ENCODE peak calls at places on chromosomes 1 and 21, in ten cellular contexts. Q, D, H, Y, S, J, F, N, X and E are unnamed samples.

GRCh38 chr1:67149179-67149770 is 14.5 kb upstream of the C1orf141 start:
- DNase-seq in D (peak), S (peak), X (peak), J (no peak), Q (peak), F (peak), H (peak), N (peak), Y (peak), E (peak)

GRCh38 chr1:24683713-24684162 is 40.6 kb downstream of the SRRM1 start:
- DNase-seq in N (peak), F (no peak), H (peak), D (peak), J (no peak), Q (no peak), Y (peak), S (no peak), X (peak), E (no peak)

GRCh38 chr1:168304865-168305264 is 24.2 kb downstream of the TBX19 start:
- DNase-seq in J (no peak), Q (no peak), N (no peak), F (no peak), X (no peak), Y (no peak), S (no peak), D (no peak), H (no peak), E (no peak)

GRCh38 chr1:2985121-2985561 is 36.1 kb upstream of the ACTRT2 start:
- DNase-seq in H (no peak), D (no peak), Y (no peak), F (no peak), J (no peak), X (no peak), Q (no peak), S (no peak), N (no peak), E (no peak)

GRCh38 chr1:34425785-34426184 is 249.1 kb downstream of the C1orf94 start:
- DNase-seq in F (no peak), D (no peak), S (no peak), X (no peak), Y (no peak), H (no peak), Q (no peak), J (no peak), N (no peak), E (no peak)

GRCh38 chr1:63799810-63800209 is 26.0 kb downstream of the ROR1 start:
- DNase-seq in Y (peak), H (no peak), Q (no peak), D (no peak), J (no peak), N (peak), S (no peak), F (no peak), X (no peak), E (no peak)

GRCh38 chr21:39441502-39442475 is 3.8 kb downstream of the LCA5L start:
- DNase-seq in N (peak), D (peak), Q (no peak), F (peak), J (no peak), H (peak), S (peak), X (peak), Y (peak), E (peak)

GRCh38 chr1:12617511-12617900 is 504 bp downstream of the DHRS3 start:
- DNase-seq in N (no peak), F (no peak), S (peak), Q (no peak), X (no peak), H (peak), D (no peak), Y (no peak), J (no peak), E (peak)

GRCh38 chr1:161502641-161503393 is 2.4 kb upstream of the FCGR2A start:
- DNase-seq in D (no peak), N (peak), S (no peak), F (no peak), Y (peak), X (peak), H (no peak), Q (no peak), J (no peak), E (no peak)

GRCh38 chr1:91755176-91755575 is 130.8 kb downstream of the TGFBR3 start:
- DNase-seq in Y (peak), H (no peak), X (peak), F (no peak), Q (no peak), D (no peak), N (no peak), J (no peak), S (no peak), E (no peak)

GRCh38 chr21:24428539-24429186 is 1178.6 kb downstream of the MRPL39 start:
- DNase-seq in Y (no peak), X (no peak), F (no peak), N (no peak), Q (no peak), D (no peak), S (no peak), H (no peak), J (no peak), E (peak)

GRCh38 chr1:25083481-25084345 is 148.6 kb downstream of the SYF2 start:
- DNase-seq in D (no peak), J (peak), S (no peak), N (no peak), Q (no peak), X (no peak), F (no peak), Y (no peak), H (no peak), E (no peak)

GRCh38 chr1:29279896-29280779 is 43.8 kb downstream of the PTPRU start:
- DNase-seq in N (peak), Q (no peak), S (no peak), X (peak), Y (peak), F (no peak), D (no peak), H (no peak), J (no peak), E (no peak)

GRCh38 chr1:100581096-100581705 is 43.3 kb downstream of the GPR88 start:
- DNase-seq in F (no peak), H (no peak), Q (no peak), X (no peak), Y (no peak), N (no peak), J (no peak), D (no peak), S (no peak), E (no peak)

GRCh38 chr1:14340244-14340800 is 258.2 kb upstream of the KAZN start:
- DNase-seq in D (no peak), J (no peak), F (no peak), N (no peak), X (peak), Y (peak), S (no peak), Q (no peak), H (no peak), E (no peak)

DNA sequence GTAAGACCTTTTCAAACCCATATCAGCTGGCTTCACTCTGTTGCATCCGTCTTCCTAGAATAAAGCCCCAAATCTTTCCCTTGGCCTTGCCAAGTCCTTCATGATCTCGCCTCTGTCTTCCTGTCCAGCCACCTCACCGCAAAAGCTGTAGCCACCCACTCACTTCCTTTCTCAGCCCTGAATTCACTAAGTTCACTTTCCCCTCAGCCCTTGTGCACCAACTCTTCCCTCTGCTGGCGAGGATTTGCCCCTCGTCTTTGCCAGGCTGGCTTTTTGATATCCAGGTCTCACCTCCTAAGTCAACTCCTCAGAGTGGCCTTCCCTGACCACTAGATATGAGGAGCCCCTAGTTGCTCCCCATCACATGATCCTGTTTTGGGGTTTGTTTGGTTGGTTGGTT is 3.9 kb upstream of the COL16A1 start:
- DNase-seq in Y (peak), F (no peak), Q (no peak), J (no peak), N (peak), D (no peak), H (peak), X (peak), S (peak), E (peak)
- TF ChIP-seq CTCF in Y (peak), F (no peak), Q (no peak), J (no peak), N (peak), D (peak), H (peak), X (peak), S (peak), E (peak)

GRCh38 chr1:210260087-210260486 is 27.5 kb downstream of the SERTAD4 start:
- DNase-seq in N (no peak), F (no peak), Q (no peak), D (no peak), X (no peak), S (no peak), J (no peak), Y (no peak), H (no peak), E (no peak)

GRCh38 chr1:210264521-210265380 is 32.2 kb downstream of the SERTAD4 start:
- DNase-seq in J (no peak), F (no peak), Q (no peak), D (no peak), N (peak), X (peak), S (no peak), Y (no peak), H (no peak), E (no peak)

GRCh38 chr1:210263963-210264362 is 31.4 kb downstream of the SERTAD4 start:
- DNase-seq in N (no peak), S (no peak), J (no peak), H (no peak), F (no peak), X (no peak), Q (no peak), D (no peak), Y (no peak), E (no peak)

GRCh38 chr1:210262897-210263272 is 30.3 kb downstream of the SERTAD4 start:
- DNase-seq in Y (no peak), H (no peak), J (no peak), D (no peak), N (peak), S (no peak), X (no peak), Q (no peak), F (no peak), E (no peak)

DNA sequence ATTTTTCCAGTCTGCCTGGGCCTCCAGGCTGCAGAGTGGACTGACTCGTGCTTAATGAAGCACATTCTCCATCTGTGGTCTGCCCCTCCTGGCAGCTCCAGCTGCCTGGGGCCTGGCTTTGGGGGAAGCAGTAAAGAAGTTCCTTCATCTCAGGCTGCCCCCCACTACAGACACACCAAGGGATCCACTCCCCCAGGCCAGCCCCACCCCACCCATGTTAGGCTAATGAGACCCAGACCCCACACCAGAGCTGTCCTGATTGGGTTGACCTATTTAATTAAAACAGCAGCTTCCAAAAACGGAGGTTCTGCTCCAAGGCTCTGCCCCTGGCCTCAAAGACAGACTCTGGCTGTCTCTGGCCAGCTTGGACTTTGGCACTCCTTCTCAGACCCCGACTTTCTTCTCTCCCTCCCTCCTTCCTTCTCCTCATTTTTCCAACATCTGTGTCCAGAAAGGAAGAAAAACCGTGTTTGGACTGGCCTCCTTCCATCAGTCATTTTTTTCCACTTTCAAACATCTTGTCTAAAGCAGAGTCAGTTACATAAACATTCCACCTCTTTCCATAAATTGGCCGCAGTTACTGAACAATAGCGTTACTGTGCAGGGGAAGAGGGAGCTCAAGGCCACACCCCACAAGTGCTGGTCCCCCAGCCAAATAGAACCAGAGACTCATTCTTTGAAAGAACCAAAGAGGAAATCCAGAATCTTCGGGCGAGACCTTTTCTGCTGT is 29.7 kb downstream of the SERTAD4 start:
- DNase-seq in D (peak), S (no peak), Q (no peak), J (no peak), F (no peak), Y (no peak), X (peak), H (peak), N (peak), E (no peak)
- TF ChIP-seq CTCF in D (no peak), S (no peak), Q (no peak), J (no peak), F (no peak), Y (no peak), X (no peak), H (no peak), N (no peak), E (no peak)

DNA sequence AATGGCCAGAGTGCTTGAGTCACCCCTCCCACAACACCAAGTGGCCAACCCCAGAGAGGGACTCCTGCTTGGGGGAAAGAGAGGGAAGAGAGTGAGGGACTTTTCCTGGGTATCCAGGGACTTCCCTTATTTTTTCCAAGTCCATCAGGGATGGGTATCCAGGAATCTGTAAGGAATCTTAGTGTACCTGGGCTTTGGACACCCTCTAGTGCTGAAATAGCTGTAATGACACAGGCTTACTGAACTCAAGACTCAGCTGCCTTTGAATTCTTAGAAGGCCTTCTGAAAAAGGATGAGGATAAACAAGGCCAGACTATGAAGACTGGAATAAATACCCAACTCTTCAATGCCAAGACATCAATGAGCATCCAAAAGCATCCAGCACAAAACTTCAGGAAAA is 12.0 kb downstream of the TSHB start:
- DNase-seq in J (no peak), S (no peak), F (no peak), Y (peak), D (no peak), H (no peak), X (peak), Q (no peak), N (no peak), E (no peak)
- TF ChIP-seq CTCF in J (no peak), S (no peak), F (peak), Y (peak), D (peak), H (no peak), X (peak), Q (peak), N (peak), E (no peak)

GRCh38 chr1:187819081-187819480 is 990.3 kb downstream of the PLA2G4A start:
- DNase-seq in Q (no peak), F (no peak), D (peak), J (no peak), H (no peak), X (no peak), Y (peak), N (no peak), S (no peak), E (no peak)

GRCh38 chr1:187816646-187817045 is 987.9 kb downstream of the PLA2G4A start:
- DNase-seq in J (no peak), D (no peak), F (no peak), H (no peak), Q (no peak), S (no peak), Y (no peak), N (no peak), X (no peak), E (no peak)

DNA sequence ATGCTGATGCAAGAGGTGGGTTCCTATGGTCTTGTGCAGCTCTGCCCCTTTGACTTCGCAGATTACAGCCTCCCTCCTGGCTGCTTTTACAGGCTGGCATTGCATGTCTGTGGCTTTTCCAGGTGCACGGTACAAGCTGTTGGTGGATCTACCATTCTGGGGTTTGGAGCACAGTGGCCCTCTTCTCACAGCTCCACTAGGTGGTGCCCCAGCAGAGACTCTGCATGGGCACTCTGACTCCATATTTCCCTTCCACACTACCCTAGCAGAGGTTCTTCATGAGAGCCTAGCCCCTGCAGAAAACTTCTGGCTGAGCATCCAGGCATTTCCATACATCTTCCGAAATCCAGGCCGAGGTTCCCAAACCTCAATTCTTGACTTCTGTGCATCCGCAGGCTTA is 989.0 kb downstream of the PLA2G4A start:
- DNase-seq in D (no peak), Y (no peak), F (no peak), S (no peak), J (peak), Q (no peak), N (no peak), H (no peak), X (no peak), E (no peak)
- TF ChIP-seq CTCF in D (no peak), Y (peak), F (no peak), S (no peak), J (peak), Q (no peak), N (no peak), H (no peak), X (no peak), E (peak)

DNA sequence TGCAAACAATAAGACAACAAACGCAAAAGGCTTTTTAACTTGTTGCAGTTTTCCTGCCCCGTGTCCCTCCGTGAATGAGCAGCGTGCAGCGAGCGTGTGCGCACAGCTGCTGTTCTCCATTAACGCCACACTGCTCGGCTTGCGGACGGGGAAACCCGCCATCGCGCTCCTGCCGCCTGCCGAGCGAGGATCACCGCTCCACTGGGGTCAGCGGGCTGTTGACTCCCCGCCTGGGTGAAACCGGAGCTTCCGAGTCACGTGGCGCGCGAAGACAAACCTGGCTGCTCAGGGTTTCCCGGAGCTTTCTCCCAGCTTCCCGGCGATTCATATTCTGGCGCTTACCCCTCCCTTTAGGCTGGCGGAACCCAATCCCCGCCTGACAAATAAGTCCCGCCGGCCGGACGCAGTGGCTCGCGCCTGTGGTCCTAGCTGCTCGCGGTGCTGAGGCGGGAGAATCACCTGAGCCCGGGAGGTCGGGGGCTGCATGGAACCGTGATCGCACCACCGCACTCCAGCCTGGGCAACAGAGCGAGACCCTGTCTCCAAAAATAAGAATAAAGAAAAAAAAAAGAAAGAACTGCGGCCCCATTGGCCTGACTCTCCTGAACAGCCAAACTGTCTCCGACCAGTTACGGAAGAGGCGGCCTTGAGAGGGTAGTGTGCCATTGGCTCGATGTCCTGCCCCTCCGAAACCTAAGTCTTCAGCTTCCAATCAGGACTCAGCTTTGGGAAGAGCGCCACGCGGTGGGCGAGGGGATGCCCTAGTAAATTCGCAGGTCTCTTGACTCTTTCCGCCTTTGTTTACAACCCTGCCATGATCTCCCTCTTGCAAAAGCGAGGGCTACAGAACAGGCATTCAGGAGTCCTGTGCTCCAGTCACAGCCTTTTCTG is at the start of gene CREB3L4:
- DNase-seq in N (peak), Q (peak), H (peak), S (peak), D (peak), X (peak), Y (peak), J (peak), F (peak), E (peak)
- TF ChIP-seq CTCF in N (peak), Q (peak), H (no peak), S (peak), D (peak), X (peak), Y (peak), J (peak), F (no peak), E (peak)

GRCh38 chr1:226608699-226609505 is 60.3 kb downstream of the STUM start:
- DNase-seq in Y (peak), S (peak), F (peak), J (peak), H (peak), X (peak), Q (peak), N (peak), D (peak), E (peak)
- TF ChIP-seq CTCF in Y (peak), S (peak), F (peak), J (peak), H (peak), X (peak), Q (peak), N (peak), D (peak), E (peak)